ENCODE peak calls at places on chromosomes 6 and 20, in six cellular contexts. One of them, this sample, is unnamed.

GRCh38 chr6:36666726-36667591 is 11.6 kb upstream of the CDKN1A start:
- DNase-seq in HepG2: peak
- DNase-seq in H1: no peak
- DNase-seq in GM12878: peak
- DNase-seq in SK-N-SH: peak
- DNase-seq in K562: peak
- DNase-seq in this sample: peak

GRCh38 chr6:147135211-147135672 is 69.0 kb upstream of the STXBP5 start:
- DNase-seq in HepG2: no peak
- DNase-seq in H1: no peak
- DNase-seq in GM12878: no peak
- DNase-seq in SK-N-SH: no peak
- DNase-seq in K562: peak
- DNase-seq in this sample: peak

GRCh38 chr6:157269261-157269794 is 54.0 kb downstream of the TMEM242 start:
- DNase-seq in HepG2: no peak
- DNase-seq in H1: no peak
- DNase-seq in GM12878: no peak
- DNase-seq in SK-N-SH: no peak
- DNase-seq in K562: no peak
- DNase-seq in this sample: no peak

GRCh38 chr6:106473807-106474206 is 113.3 kb downstream of the CRYBG1 start:
- DNase-seq in HepG2: no peak
- DNase-seq in H1: no peak
- DNase-seq in GM12878: no peak
- DNase-seq in SK-N-SH: no peak
- DNase-seq in K562: no peak
- DNase-seq in this sample: no peak

GRCh38 chr20:63501818-63502670 is 3.2 kb upstream of the EEF1A2 start:
- DNase-seq in HepG2: no peak
- DNase-seq in H1: no peak
- DNase-seq in GM12878: no peak
- DNase-seq in SK-N-SH: peak
- DNase-seq in K562: peak
- DNase-seq in this sample: no peak

GRCh38 chr20:64254156-64254555 is 1.4 kb upstream of the PCMTD2 start:
- DNase-seq in HepG2: no peak
- DNase-seq in H1: no peak
- DNase-seq in GM12878: no peak
- DNase-seq in SK-N-SH: no peak
- DNase-seq in K562: no peak
- DNase-seq in this sample: no peak

GRCh38 chr6:101931766-101932165 is 538.3 kb downstream of the GRIK2 start:
- DNase-seq in HepG2: no peak
- DNase-seq in H1: no peak
- DNase-seq in GM12878: no peak
- DNase-seq in SK-N-SH: no peak
- DNase-seq in K562: no peak
- DNase-seq in this sample: no peak

GRCh38 chr20:23925789-23926525 is 46.4 kb upstream of the CST5 start:
- DNase-seq in HepG2: no peak
- DNase-seq in H1: no peak
- DNase-seq in GM12878: no peak
- DNase-seq in SK-N-SH: no peak
- DNase-seq in K562: no peak
- DNase-seq in this sample: no peak

GRCh38 chr6:89034586-89035251 is 45.8 kb upstream of the PNRC1 start:
- DNase-seq in HepG2: peak
- DNase-seq in H1: no peak
- DNase-seq in GM12878: no peak
- DNase-seq in SK-N-SH: no peak
- DNase-seq in K562: no peak
- DNase-seq in this sample: peak

GRCh38 chr6:30076333-30076732 is 764 bp upstream of the RNF39 start:
- DNase-seq in HepG2: peak
- DNase-seq in H1: no peak
- DNase-seq in GM12878: no peak
- DNase-seq in SK-N-SH: peak
- DNase-seq in K562: no peak
- DNase-seq in this sample: no peak

GRCh38 chr20:19560876-19561480 is 197.1 kb upstream of the RIN2 start:
- DNase-seq in HepG2: no peak
- DNase-seq in H1: no peak
- DNase-seq in GM12878: no peak
- DNase-seq in SK-N-SH: no peak
- DNase-seq in K562: no peak
- DNase-seq in this sample: no peak

GRCh38 chr6:110875548-110876169 is 1.1 kb downstream of the AMD1 start:
- DNase-seq in HepG2: no peak
- DNase-seq in H1: no peak
- DNase-seq in GM12878: no peak
- DNase-seq in SK-N-SH: peak
- DNase-seq in K562: peak
- DNase-seq in this sample: no peak

GRCh38 chr6:52417675-52418111 is 2.4 kb upstream of the EFHC1 start:
- DNase-seq in HepG2: peak
- DNase-seq in H1: no peak
- DNase-seq in GM12878: no peak
- DNase-seq in SK-N-SH: no peak
- DNase-seq in K562: peak
- DNase-seq in this sample: no peak

GRCh38 chr6:150201791-150202329 is 59.0 kb downstream of the PPP1R14C start:
- DNase-seq in HepG2: no peak
- DNase-seq in H1: no peak
- DNase-seq in GM12878: no peak
- DNase-seq in SK-N-SH: no peak
- DNase-seq in K562: no peak
- DNase-seq in this sample: no peak

GRCh38 chr6:45378324-45378926 is 691 bp upstream of the SUPT3H start:
- DNase-seq in HepG2: no peak
- DNase-seq in H1: no peak
- DNase-seq in GM12878: no peak
- DNase-seq in SK-N-SH: peak
- DNase-seq in K562: no peak
- DNase-seq in this sample: peak
- TF ChIP-seq CHD2 in HepG2: no peak
- TF ChIP-seq CHD2 in H1: no peak
- TF ChIP-seq CHD2 in GM12878: no peak
- TF ChIP-seq CHD2 in SK-N-SH: no peak
- TF ChIP-seq CHD2 in K562: no peak
- TF ChIP-seq CHD2 in this sample: no peak

GRCh38 chr20:32477594-32478512 is 107.3 kb downstream of the NOL4L start:
- DNase-seq in HepG2: no peak
- DNase-seq in H1: no peak
- DNase-seq in GM12878: no peak
- DNase-seq in SK-N-SH: peak
- DNase-seq in K562: no peak
- DNase-seq in this sample: no peak

GRCh38 chr20:32478576-32478975 is 106.6 kb downstream of the NOL4L start:
- DNase-seq in HepG2: no peak
- DNase-seq in H1: no peak
- DNase-seq in GM12878: no peak
- DNase-seq in SK-N-SH: no peak
- DNase-seq in K562: no peak
- DNase-seq in this sample: no peak

GRCh38 chr20:32474967-32475819 is 109.9 kb downstream of the NOL4L start:
- DNase-seq in HepG2: peak
- DNase-seq in H1: no peak
- DNase-seq in GM12878: no peak
- DNase-seq in SK-N-SH: peak
- DNase-seq in K562: peak
- DNase-seq in this sample: peak

GRCh38 chr20:32479012-32479411 is 106.1 kb downstream of the NOL4L start:
- DNase-seq in HepG2: no peak
- DNase-seq in H1: no peak
- DNase-seq in GM12878: no peak
- DNase-seq in SK-N-SH: no peak
- DNase-seq in K562: no peak
- DNase-seq in this sample: no peak

DNA sequence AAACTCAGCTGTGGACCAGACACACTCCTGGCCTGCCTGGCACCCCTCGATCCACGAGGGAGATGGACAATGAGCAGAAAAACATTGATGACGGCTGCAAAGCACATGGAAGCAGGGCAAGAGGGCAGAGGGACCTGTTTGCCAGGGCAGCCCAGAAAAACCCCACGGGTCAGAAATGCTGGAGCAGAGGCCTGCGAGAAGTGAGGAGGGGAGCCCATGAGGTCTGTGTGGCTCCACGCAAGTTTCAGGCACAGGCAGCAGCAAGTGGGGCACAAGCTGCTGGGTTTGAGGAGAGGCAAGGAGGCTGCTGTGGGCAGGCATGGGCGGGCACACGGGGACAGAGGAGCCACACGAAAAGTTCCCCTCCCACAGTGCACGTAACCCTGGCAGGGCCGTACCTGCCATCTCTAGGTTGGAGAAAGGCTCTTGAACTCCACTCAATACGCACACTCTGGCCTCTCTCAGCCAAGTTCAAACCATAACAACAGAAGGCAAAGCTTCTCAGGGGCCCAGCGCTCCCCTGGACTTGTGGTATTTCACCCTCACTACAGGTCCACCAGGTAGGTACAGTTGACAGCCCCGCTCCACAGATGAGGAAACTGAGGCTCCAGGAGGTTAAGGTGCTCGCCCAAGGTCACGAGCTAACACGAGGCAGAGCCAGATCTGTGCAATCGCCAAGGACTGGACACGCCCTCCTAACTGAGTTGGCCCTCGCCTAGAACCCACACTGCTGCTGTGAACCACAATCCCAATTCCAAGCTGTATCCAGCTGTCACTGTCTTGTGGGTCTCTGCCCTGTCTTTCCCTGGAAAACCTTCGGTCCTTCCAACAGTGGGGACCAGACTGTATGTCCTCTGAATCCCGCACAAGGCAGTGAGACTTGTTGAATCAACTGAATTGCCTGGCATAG is 108.2 kb downstream of the NOL4L start:
- DNase-seq in HepG2: no peak
- DNase-seq in H1: no peak
- DNase-seq in GM12878: no peak
- DNase-seq in SK-N-SH: peak
- DNase-seq in K562: no peak
- DNase-seq in this sample: no peak
- TF ChIP-seq CHD2 in HepG2: no peak
- TF ChIP-seq CHD2 in H1: no peak
- TF ChIP-seq CHD2 in GM12878: no peak
- TF ChIP-seq CHD2 in SK-N-SH: no peak
- TF ChIP-seq CHD2 in K562: no peak
- TF ChIP-seq CHD2 in this sample: no peak

GRCh38 chr6:134003542-134003951 is 48.9 kb downstream of the SLC2A12 start:
- DNase-seq in HepG2: no peak
- DNase-seq in H1: no peak
- DNase-seq in GM12878: no peak
- DNase-seq in SK-N-SH: no peak
- DNase-seq in K562: no peak
- DNase-seq in this sample: no peak
- TF ChIP-seq CHD2 in HepG2: no peak
- TF ChIP-seq CHD2 in H1: no peak
- TF ChIP-seq CHD2 in GM12878: no peak
- TF ChIP-seq CHD2 in SK-N-SH: no peak
- TF ChIP-seq CHD2 in K562: no peak
- TF ChIP-seq CHD2 in this sample: no peak

GRCh38 chr6:136923116-136923953 is 1.2 kb downstream of the SLC35D3 start:
- DNase-seq in HepG2: no peak
- DNase-seq in H1: no peak
- DNase-seq in GM12878: no peak
- DNase-seq in SK-N-SH: peak
- DNase-seq in K562: no peak
- DNase-seq in this sample: no peak

GRCh38 chr6:136920858-136921520 is 1.1 kb upstream of the SLC35D3 start:
- DNase-seq in HepG2: no peak
- DNase-seq in H1: no peak
- DNase-seq in GM12878: no peak
- DNase-seq in SK-N-SH: peak
- DNase-seq in K562: no peak
- DNase-seq in this sample: peak

GRCh38 chr6:136921521-136921935 is 573 bp upstream of the SLC35D3 start:
- DNase-seq in HepG2: no peak
- DNase-seq in H1: no peak
- DNase-seq in GM12878: no peak
- DNase-seq in SK-N-SH: peak
- DNase-seq in K562: no peak
- DNase-seq in this sample: peak

GRCh38 chr6:136922680-136922996 is 537 bp downstream of the SLC35D3 start:
- DNase-seq in HepG2: no peak
- DNase-seq in H1: no peak
- DNase-seq in GM12878: no peak
- DNase-seq in SK-N-SH: no peak
- DNase-seq in K562: no peak
- DNase-seq in this sample: no peak

GRCh38 chr6:136921936-136922679 is at the start of gene SLC35D3:
- DNase-seq in HepG2: no peak
- DNase-seq in H1: no peak
- DNase-seq in GM12878: no peak
- DNase-seq in SK-N-SH: peak
- DNase-seq in K562: no peak
- DNase-seq in this sample: peak
- TF ChIP-seq CHD2 in HepG2: no peak
- TF ChIP-seq CHD2 in H1: no peak
- TF ChIP-seq CHD2 in GM12878: no peak
- TF ChIP-seq CHD2 in SK-N-SH: no peak
- TF ChIP-seq CHD2 in K562: no peak
- TF ChIP-seq CHD2 in this sample: no peak

GRCh38 chr20:37904008-37904675 is 1.2 kb downstream of the VSTM2L start:
- DNase-seq in HepG2: no peak
- DNase-seq in H1: no peak
- DNase-seq in GM12878: no peak
- DNase-seq in SK-N-SH: no peak
- DNase-seq in K562: no peak
- DNase-seq in this sample: no peak

GRCh38 chr20:37902504-37903313 is at the start of gene VSTM2L:
- DNase-seq in HepG2: no peak
- DNase-seq in H1: no peak
- DNase-seq in GM12878: no peak
- DNase-seq in SK-N-SH: peak
- DNase-seq in K562: peak
- DNase-seq in this sample: peak

GRCh38 chr20:37903317-37904007 is 535 bp downstream of the VSTM2L start:
- DNase-seq in HepG2: no peak
- DNase-seq in H1: no peak
- DNase-seq in GM12878: no peak
- DNase-seq in SK-N-SH: peak
- DNase-seq in K562: no peak
- DNase-seq in this sample: peak

GRCh38 chr20:37901280-37901666 is 1.7 kb upstream of the VSTM2L start:
- DNase-seq in HepG2: no peak
- DNase-seq in H1: no peak
- DNase-seq in GM12878: no peak
- DNase-seq in SK-N-SH: no peak
- DNase-seq in K562: peak
- DNase-seq in this sample: no peak

GRCh38 chr20:37901667-37902503 is 1.0 kb upstream of the VSTM2L start:
- DNase-seq in HepG2: peak
- DNase-seq in H1: no peak
- DNase-seq in GM12878: no peak
- DNase-seq in SK-N-SH: peak
- DNase-seq in K562: peak
- DNase-seq in this sample: peak
- TF ChIP-seq CHD2 in HepG2: no peak
- TF ChIP-seq CHD2 in H1: no peak
- TF ChIP-seq CHD2 in GM12878: no peak
- TF ChIP-seq CHD2 in SK-N-SH: peak
- TF ChIP-seq CHD2 in K562: no peak
- TF ChIP-seq CHD2 in this sample: no peak

This sample was measured in A549.